ENCODE peak calls at places on chromosomes 13 and 19, in ten cellular contexts. E is pancreas, H is endodermal cell, A is MM.1S, G is upper lobe of right lung, Y is cardiac muscle cell, N is neural progenitor cell, R is GM23338, S is psoas muscle, B is lower lobe of right lung. P is an unnamed sample. For H3K27me3 and H3K4me1, the result is how much of the 10 kb centered on the place peaks cover.

GRCh38 chr19:55085923-55086715 is 10.4 kb downstream of the EPS8L1 start:
- DNase-seq in E (no peak), H (peak), A (no peak), G (no peak), Y (no peak), N (peak), R (peak), S (no peak), B (no peak), P (no peak)

GRCh38 chr19:44512326-44513298 is 12.3 kb upstream of the ZNF180 start:
- DNase-seq in E (no peak), H (peak), A (no peak), G (no peak), Y (peak), N (peak), R (peak), S (no peak), B (no peak), P (no peak)

GRCh38 chr19:46892252-46893179 is 31.7 kb downstream of the ARHGAP35 start:
- DNase-seq in E (no peak), H (no peak), A (no peak), G (no peak), Y (no peak), N (no peak), R (no peak), S (no peak), B (no peak), P (no peak)

GRCh38 chr13:114142137-114142550 is 9.7 kb upstream of the RASA3 start:
- DNase-seq in E (no peak), H (no peak), A (no peak), G (peak), Y (no peak), N (no peak), R (no peak), S (no peak), B (no peak), P (no peak)

GRCh38 chr13:33233547-33233946 is 52.0 kb downstream of the STARD13 start:
- DNase-seq in E (no peak), H (no peak), A (no peak), G (peak), Y (no peak), N (no peak), R (no peak), S (no peak), B (peak), P (peak)

GRCh38 chr13:35474551-35474950 is 1.9 kb downstream of the MAB21L1 start:
- DNase-seq in E (no peak), H (no peak), A (no peak), G (no peak), Y (no peak), N (peak), R (peak), S (no peak), B (no peak), P (no peak)

GRCh38 chr13:28530729-28531194 is 35.8 kb upstream of the FLT1 start:
- DNase-seq in E (no peak), H (no peak), A (no peak), G (no peak), Y (peak), N (no peak), R (no peak), S (no peak), B (no peak), P (no peak)

GRCh38 chr13:31154939-31155338 is 6.8 kb downstream of the HSPH1 start:
- DNase-seq in E (no peak), H (no peak), A (no peak), G (no peak), Y (no peak), N (no peak), R (no peak), S (no peak), B (no peak), P (no peak)

GRCh38 chr19:15108145-15108844 is 1.1 kb downstream of the SYDE1 start:
- DNase-seq in E (no peak), H (peak), A (no peak), G (no peak), Y (peak), N (peak), R (peak), S (peak), B (no peak), P (no peak)

GRCh38 chr19:14366529-14366928 is 14.7 kb upstream of the ADGRE5 start:
- DNase-seq in E (peak), H (peak), A (peak), G (peak), Y (peak), N (peak), R (peak), S (peak), B (peak), P (peak)

GRCh38 chr19:48627211-48627864 is 8.0 kb downstream of the SPHK2 start:
- DNase-seq in E (no peak), H (peak), A (no peak), G (peak), Y (no peak), N (no peak), R (no peak), S (no peak), B (no peak), P (peak)

GRCh38 chr13:24159362-24159761 is 1.2 kb upstream of the SPATA13 start:
- DNase-seq in E (no peak), H (no peak), A (no peak), G (no peak), Y (no peak), N (no peak), R (no peak), S (no peak), B (no peak), P (no peak)

GRCh38 chr13:51152713-51153112 is 41.6 kb upstream of the C13orf42 start:
- DNase-seq in E (no peak), H (peak), A (no peak), G (no peak), Y (no peak), N (no peak), R (no peak), S (no peak), B (no peak), P (no peak)

GRCh38 chr13:37956536-37956935 is 87.0 kb upstream of the TRPC4 start:
- DNase-seq in E (no peak), H (no peak), A (no peak), G (no peak), Y (no peak), N (no peak), R (no peak), S (no peak), B (no peak), P (no peak)

GRCh38 chr19:42244452-42245220 is 2.2 kb upstream of the GSK3A start:
- DNase-seq in E (peak), H (peak), A (peak), G (peak), Y (peak), N (peak), R (peak), S (peak), B (peak), P (peak)

GRCh38 chr13:47503468-47503867 is 497.6 kb downstream of the SUCLA2 start:
- DNase-seq in E (no peak), H (no peak), A (no peak), G (no peak), Y (no peak), N (no peak), R (no peak), S (no peak), B (no peak), P (no peak)

GRCh38 chr13:52160053-52160452 is 656 bp upstream of the NEK3 start:
- DNase-seq in E (no peak), H (no peak), A (no peak), G (no peak), Y (no peak), N (no peak), R (no peak), S (no peak), B (no peak), P (no peak)

GRCh38 chr19:39409207-39409885 is 2.7 kb downstream of the ZFP36 start:
- DNase-seq in E (peak), H (peak), A (peak), G (peak), Y (peak), N (no peak), R (peak), S (peak), B (peak), P (peak)

GRCh38 chr19:36915992-36916830 is at the start of the genes ZNF568 and ZNF829:
- DNase-seq in E (peak), H (peak), A (peak), G (peak), Y (peak), N (peak), R (peak), S (peak), B (peak), P (peak)

GRCh38 chr13:97258801-97259200 is 36.7 kb downstream of the MBNL2 start:
- DNase-seq in E (no peak), H (no peak), A (no peak), G (no peak), Y (peak), N (no peak), R (no peak), S (no peak), B (no peak), P (no peak)

GRCh38 chr19:55152017-55152416 is 3.0 kb upstream of the TNNT1 start:
- DNase-seq in E (no peak), H (no peak), A (no peak), G (no peak), Y (no peak), N (no peak), R (no peak), S (no peak), B (no peak), P (no peak)

GRCh38 chr13:99746857-99747710 is 224.5 kb downstream of the ZIC5 start:
- DNase-seq in E (no peak), H (peak), A (no peak), G (no peak), Y (no peak), N (peak), R (peak), S (no peak), B (no peak), P (no peak)

GRCh38 chr19:29715695-29716581 is 877 bp upstream of the C19orf12 start:
- DNase-seq in E (no peak), H (no peak), A (no peak), G (no peak), Y (peak), N (no peak), R (peak), S (no peak), B (no peak), P (no peak)

GRCh38 chr19:56978023-56978565 is 137.6 kb upstream of the PEG3 start:
- DNase-seq in E (no peak), H (no peak), A (no peak), G (no peak), Y (no peak), N (no peak), R (no peak), S (no peak), B (no peak), P (no peak)

GRCh38 chr13:72820156-72820897 is 38.4 kb downstream of the PIBF1 start:
- DNase-seq in E (no peak), H (no peak), A (no peak), G (no peak), Y (peak), N (no peak), R (peak), S (no peak), B (no peak), P (no peak)

GRCh38 chr13:86486582-86486981 is 687.4 kb upstream of the SLITRK6 start:
- DNase-seq in E (no peak), H (no peak), A (no peak), G (no peak), Y (no peak), N (no peak), R (no peak), S (no peak), B (no peak), P (no peak)

GRCh38 chr13:80379245-80379644 is 38.3 kb upstream of the SPRY2 start:
- DNase-seq in E (no peak), H (no peak), A (no peak), G (no peak), Y (peak), N (no peak), R (no peak), S (no peak), B (no peak), P (no peak)

GRCh38 chr13:112911285-112911701 is 57.7 kb upstream of the MCF2L start:
- DNase-seq in E (no peak), H (no peak), A (no peak), G (no peak), Y (no peak), N (no peak), R (no peak), S (no peak), B (no peak), P (no peak)

GRCh38 chr19:4581381-4582111 is 22.1 kb upstream of the SEMA6B start:
- DNase-seq in E (no peak), H (peak), A (no peak), G (no peak), Y (peak), N (peak), R (peak), S (no peak), B (no peak), P (no peak)

GRCh38 chr13:106173346-106173745 is 362.1 kb downstream of the EFNB2 start:
- DNase-seq in E (no peak), H (no peak), A (no peak), G (no peak), Y (no peak), N (no peak), R (no peak), S (no peak), B (no peak), P (no peak)

GRCh38 chr19:38654478-38655079 is 7.1 kb downstream of the ACTN4 start:
- DNase-seq in E (no peak), H (peak), A (no peak), G (no peak), Y (no peak), N (no peak), R (no peak), S (no peak), B (no peak), P (no peak)

GRCh38 chr19:7348587-7349230 is at the start of gene ARHGEF18:
- DNase-seq in E (no peak), H (no peak), A (no peak), G (peak), Y (no peak), N (no peak), R (no peak), S (no peak), B (peak), P (peak)

GRCh38 chr13:114019367-114019766 is 45.5 kb upstream of the C13orf46 start:
- DNase-seq in E (no peak), H (peak), A (peak), G (no peak), Y (no peak), N (peak), R (peak), S (no peak), B (no peak), P (no peak)

GRCh38 chr13:48726711-48727110 is 73.0 kb downstream of the CYSLTR2 start:
- DNase-seq in E (no peak), H (no peak), A (no peak), G (no peak), Y (no peak), N (no peak), R (no peak), S (no peak), B (no peak), P (no peak)

GRCh38 chr19:49431330-49431749 is 6.2 kb downstream of the GFY start:
- DNase-seq in E (no peak), H (no peak), A (no peak), G (no peak), Y (no peak), N (no peak), R (no peak), S (no peak), B (no peak), P (no peak)

GRCh38 chr13:112911883-112912282 is 57.1 kb upstream of the MCF2L start:
- DNase-seq in E (no peak), H (no peak), A (no peak), G (no peak), Y (no peak), N (no peak), R (no peak), S (no peak), B (no peak), P (no peak)

DNA sequence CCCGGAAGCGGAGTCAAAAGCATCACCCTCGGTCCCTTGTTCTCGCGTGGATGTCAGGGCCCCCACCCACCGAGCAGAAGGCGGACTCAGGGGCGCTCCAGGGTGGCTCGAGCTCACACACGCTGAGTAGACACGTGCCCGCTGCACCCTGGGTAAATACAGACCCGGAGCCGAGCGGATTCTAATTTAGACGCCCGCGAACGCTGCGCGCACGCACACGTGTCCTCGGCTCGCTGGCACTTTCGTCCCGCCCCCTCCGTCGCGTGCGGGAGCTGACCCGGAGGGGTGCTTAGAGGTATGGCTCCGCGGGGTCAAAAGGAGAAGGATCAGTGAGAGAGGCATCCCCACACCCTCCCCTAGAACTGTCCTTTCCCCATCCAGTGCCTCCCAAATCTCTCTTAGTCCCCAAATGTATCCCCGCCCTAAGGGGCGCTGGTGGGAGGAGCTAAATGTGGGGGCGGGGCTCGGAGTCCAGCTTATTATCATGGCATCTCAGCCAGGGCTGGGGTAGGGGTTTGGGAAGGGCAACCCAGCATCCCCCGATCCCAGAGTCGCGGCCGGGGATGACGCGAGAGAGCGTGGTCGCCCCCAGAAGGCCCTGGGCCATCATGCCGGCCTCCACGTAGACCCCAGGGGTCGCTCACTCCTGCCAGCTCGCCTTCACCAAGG is 451 bp upstream of the ICAM5 start:
- DNase-seq in E (no peak), H (peak), A (peak), G (peak), Y (peak), N (peak), R (peak), S (peak), B (peak), P (no peak)
- H3K27me3 ChIP-seq in E (under half), H (half or more), A (under half), G (under half), Y (half or more), N (half or more), R (half or more), S (under half), B (under half), P (under half)

GRCh38 chr13:110233181-110233641 is 73.7 kb downstream of the COL4A1 start:
- DNase-seq in E (no peak), H (peak), A (no peak), G (no peak), Y (peak), N (no peak), R (no peak), S (peak), B (no peak), P (no peak)

GRCh38 chr13:110232756-110233155 is 74.2 kb downstream of the COL4A1 start:
- DNase-seq in E (no peak), H (peak), A (no peak), G (no peak), Y (peak), N (no peak), R (no peak), S (peak), B (no peak), P (no peak)

GRCh38 chr13:110236431-110236830 is 70.5 kb downstream of the COL4A1 start:
- DNase-seq in E (no peak), H (no peak), A (no peak), G (no peak), Y (no peak), N (no peak), R (no peak), S (peak), B (no peak), P (no peak)

GRCh38 chr13:110233682-110234280 is 73.2 kb downstream of the COL4A1 start:
- DNase-seq in E (no peak), H (peak), A (no peak), G (no peak), Y (no peak), N (no peak), R (no peak), S (peak), B (no peak), P (no peak)

GRCh38 chr13:110234532-110234931 is 72.4 kb downstream of the COL4A1 start:
- DNase-seq in E (no peak), H (no peak), A (no peak), G (no peak), Y (no peak), N (no peak), R (no peak), S (no peak), B (no peak), P (no peak)
- H3K4me1 ChIP-seq in E (under half), H (under half), A (under half), G (under half), Y (under half), N (under half), R (under half), S (under half), B (under half), P (under half)

DNA sequence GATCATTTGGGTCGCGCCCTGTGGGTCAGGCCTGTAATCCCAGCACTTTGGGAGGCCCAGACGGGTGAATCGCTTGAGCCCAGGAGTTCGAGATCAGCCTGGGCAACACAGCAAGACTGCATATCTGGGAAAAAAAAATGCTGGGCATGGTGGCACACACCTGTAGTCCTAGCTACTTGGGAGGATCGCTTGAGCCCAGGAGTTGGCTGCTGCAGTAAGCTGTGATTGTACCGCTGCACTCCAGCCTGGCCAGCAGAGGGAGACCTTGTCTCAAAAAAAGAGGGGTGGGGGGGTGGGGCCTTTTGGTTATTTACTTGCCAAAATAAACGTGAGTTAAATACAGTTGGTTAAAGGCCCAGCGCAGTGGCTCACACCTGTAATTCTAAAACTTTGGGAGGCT is 9.8 kb upstream of the ZNF544 start:
- DNase-seq in E (no peak), H (peak), A (no peak), G (no peak), Y (peak), N (peak), R (peak), S (no peak), B (no peak), P (no peak)
- TF ChIP-seq CTCF in E (no peak), H (peak), A (no peak), G (peak), Y (peak), N (peak), R (peak), S (no peak), B (peak), P (peak)

GRCh38 chr13:20128459-20128927 is 32.4 kb downstream of the GJA3 start:
- DNase-seq in E (peak), H (peak), A (no peak), G (peak), Y (no peak), N (peak), R (no peak), S (no peak), B (no peak), P (peak)

GRCh38 chr13:20127563-20128458 is 33.0 kb downstream of the GJA3 start:
- DNase-seq in E (peak), H (peak), A (peak), G (peak), Y (peak), N (peak), R (peak), S (peak), B (peak), P (peak)

GRCh38 chr13:20130652-20131051 is 30.2 kb downstream of the GJA3 start:
- DNase-seq in E (no peak), H (no peak), A (no peak), G (no peak), Y (no peak), N (no peak), R (no peak), S (no peak), B (no peak), P (no peak)

GRCh38 chr13:20130012-20130411 is 30.8 kb downstream of the GJA3 start:
- DNase-seq in E (no peak), H (peak), A (no peak), G (no peak), Y (no peak), N (no peak), R (no peak), S (no peak), B (no peak), P (no peak)

GRCh38 chr13:20129076-20129475 is 31.8 kb downstream of the GJA3 start:
- DNase-seq in E (no peak), H (no peak), A (no peak), G (peak), Y (no peak), N (no peak), R (no peak), S (no peak), B (no peak), P (no peak)
- H3K27me3 ChIP-seq in E (under half), H (under half), A (under half), G (under half), Y (under half), N (half or more), R (under half), S (under half), B (under half), P (under half)